ENCODE peak calls at places on chromosomes 6 and 20, in seven cellular contexts. One of them, this sample, is unnamed.

GRCh38 chr6:53119772-53120409 is 28.8 kb downstream of the GCM1 start:
- DNase-seq in hepatocyte: peak
- DNase-seq in hypothalamus: no peak
- DNase-seq in HS-5: no peak
- DNase-seq in stimulated activated CD4-positive, alpha-beta T cell treated with anti-CD3 and anti-CD28 coated beads, Interleukin-15, amount 100 ng/mL, for 1 hour: no peak
- DNase-seq in T1000: peak
- DNase-seq in OCI-LY7: no peak
- DNase-seq in this sample: no peak

GRCh38 chr20:57372581-57373350 is 18.4 kb upstream of the RBM38 start:
- DNase-seq in OCI-LY7: no peak
- DNase-seq in stimulated activated CD4-positive, alpha-beta T cell treated with anti-CD3 and anti-CD28 coated beads, Interleukin-15, amount 100 ng/mL, for 1 hour: no peak
- DNase-seq in hypothalamus: no peak
- DNase-seq in T1000: no peak
- DNase-seq in hepatocyte: no peak
- DNase-seq in HS-5: no peak
- DNase-seq in this sample: peak

GRCh38 chr20:56758706-56759105 is 129.6 kb downstream of the TFAP2C start:
- DNase-seq in HS-5: no peak
- DNase-seq in T1000: no peak
- DNase-seq in hypothalamus: no peak
- DNase-seq in stimulated activated CD4-positive, alpha-beta T cell treated with anti-CD3 and anti-CD28 coated beads, Interleukin-15, amount 100 ng/mL, for 1 hour: no peak
- DNase-seq in OCI-LY7: no peak
- DNase-seq in hepatocyte: no peak
- DNase-seq in this sample: no peak

GRCh38 chr6:137728386-137729349 is 138.4 kb upstream of the TNFAIP3 start:
- DNase-seq in T1000: peak
- DNase-seq in hepatocyte: peak
- DNase-seq in OCI-LY7: no peak
- DNase-seq in hypothalamus: no peak
- DNase-seq in HS-5: peak
- DNase-seq in stimulated activated CD4-positive, alpha-beta T cell treated with anti-CD3 and anti-CD28 coated beads, Interleukin-15, amount 100 ng/mL, for 1 hour: no peak
- DNase-seq in this sample: no peak

GRCh38 chr6:10451828-10452509 is 37.1 kb upstream of the TFAP2A start:
- DNase-seq in hepatocyte: peak
- DNase-seq in stimulated activated CD4-positive, alpha-beta T cell treated with anti-CD3 and anti-CD28 coated beads, Interleukin-15, amount 100 ng/mL, for 1 hour: no peak
- DNase-seq in hypothalamus: no peak
- DNase-seq in HS-5: peak
- DNase-seq in T1000: peak
- DNase-seq in OCI-LY7: no peak
- DNase-seq in this sample: peak

GRCh38 chr20:57369601-57370000 is 18.5 kb downstream of the RAE1 start:
- DNase-seq in T1000: no peak
- DNase-seq in HS-5: no peak
- DNase-seq in hypothalamus: no peak
- DNase-seq in stimulated activated CD4-positive, alpha-beta T cell treated with anti-CD3 and anti-CD28 coated beads, Interleukin-15, amount 100 ng/mL, for 1 hour: no peak
- DNase-seq in hepatocyte: no peak
- DNase-seq in OCI-LY7: no peak
- DNase-seq in this sample: no peak

GRCh38 chr20:11338506-11339306 is 579.0 kb upstream of the BTBD3 start:
- DNase-seq in hypothalamus: no peak
- DNase-seq in stimulated activated CD4-positive, alpha-beta T cell treated with anti-CD3 and anti-CD28 coated beads, Interleukin-15, amount 100 ng/mL, for 1 hour: no peak
- DNase-seq in HS-5: no peak
- DNase-seq in hepatocyte: peak
- DNase-seq in T1000: no peak
- DNase-seq in OCI-LY7: no peak
- DNase-seq in this sample: no peak

GRCh38 chr6:85403331-85404015 is 46.4 kb upstream of the NT5E start:
- DNase-seq in OCI-LY7: no peak
- DNase-seq in stimulated activated CD4-positive, alpha-beta T cell treated with anti-CD3 and anti-CD28 coated beads, Interleukin-15, amount 100 ng/mL, for 1 hour: no peak
- DNase-seq in hypothalamus: no peak
- DNase-seq in hepatocyte: peak
- DNase-seq in HS-5: peak
- DNase-seq in T1000: no peak
- DNase-seq in this sample: no peak

GRCh38 chr6:87636313-87636712 is 46.4 kb downstream of the ORC3 start:
- DNase-seq in stimulated activated CD4-positive, alpha-beta T cell treated with anti-CD3 and anti-CD28 coated beads, Interleukin-15, amount 100 ng/mL, for 1 hour: no peak
- DNase-seq in hypothalamus: no peak
- DNase-seq in OCI-LY7: no peak
- DNase-seq in T1000: no peak
- DNase-seq in HS-5: no peak
- DNase-seq in hepatocyte: no peak
- DNase-seq in this sample: no peak

GRCh38 chr6:13795041-13795748 is 19.2 kb downstream of the MCUR1 start:
- DNase-seq in stimulated activated CD4-positive, alpha-beta T cell treated with anti-CD3 and anti-CD28 coated beads, Interleukin-15, amount 100 ng/mL, for 1 hour: peak
- DNase-seq in T1000: peak
- DNase-seq in HS-5: peak
- DNase-seq in OCI-LY7: peak
- DNase-seq in hypothalamus: peak
- DNase-seq in hepatocyte: peak
- DNase-seq in this sample: peak

GRCh38 chr6:159997498-159998101 is 28.7 kb downstream of the IGF2R start:
- DNase-seq in HS-5: no peak
- DNase-seq in T1000: no peak
- DNase-seq in hepatocyte: no peak
- DNase-seq in OCI-LY7: no peak
- DNase-seq in stimulated activated CD4-positive, alpha-beta T cell treated with anti-CD3 and anti-CD28 coated beads, Interleukin-15, amount 100 ng/mL, for 1 hour: no peak
- DNase-seq in hypothalamus: no peak
- DNase-seq in this sample: no peak

This sample was measured in lower leg skin.